ENCODE peak calls at places on chromosome 5, in ten cellular contexts. F is right lobe of liver; L is mesothelial cell of epicardium; K is CD8-positive, alpha-beta T cell; J is endothelial cell; Z is stomach; V is GM10248; T is GM23338; A is fibroblast of villous mesenchyme; D is astrocyte of the cerebellum. I is an unnamed sample.

GRCh38 chr5:157772077-157772613 is 28.6 kb downstream of the LSM11 start:
- DNase-seq in T (no peak), J (no peak), F (no peak), L (no peak), Z (no peak), V (no peak), K (no peak), A (no peak), D (no peak), I (no peak)

GRCh38 chr5:126108505-126108904 is 314.7 kb upstream of the GRAMD2B start:
- DNase-seq in V (no peak), K (no peak), L (no peak), Z (no peak), F (no peak), D (no peak), J (no peak), A (no peak), T (no peak), I (no peak)

GRCh38 chr5:159104058-159104651 is 4.4 kb upstream of the EBF1 start:
- DNase-seq in V (peak), F (peak), J (peak), K (no peak), Z (no peak), D (no peak), A (peak), L (no peak), T (peak), I (no peak)

GRCh38 chr5:158313027-158313738 is 454.2 kb upstream of the CLINT1 start:
- DNase-seq in V (no peak), L (no peak), J (no peak), D (no peak), T (peak), Z (no peak), A (no peak), F (no peak), K (no peak), I (no peak)

GRCh38 chr5:68419637-68420452 is 204.3 kb downstream of the PIK3R1 start:
- DNase-seq in D (no peak), K (no peak), J (no peak), V (no peak), L (no peak), T (no peak), A (peak), F (no peak), Z (no peak), I (no peak)

GRCh38 chr5:56319281-56320242 is 86.4 kb upstream of the ANKRD55 start:
- DNase-seq in J (no peak), L (no peak), A (peak), V (no peak), Z (no peak), F (no peak), T (no peak), D (no peak), K (no peak), I (no peak)

GRCh38 chr5:110441035-110441434 is 285.4 kb downstream of the TMEM232 start:
- DNase-seq in J (peak), A (peak), K (no peak), V (peak), F (no peak), T (peak), Z (no peak), D (peak), L (no peak), I (no peak)

GRCh38 chr5:146703499-146703898 is 175.1 kb downstream of the PPP2R2B start:
- DNase-seq in F (no peak), L (no peak), T (no peak), Z (no peak), V (no peak), J (no peak), A (no peak), D (no peak), K (no peak), I (no peak)

GRCh38 chr5:114305402-114306207 is 56.3 kb upstream of the KCNN2 start:
- DNase-seq in A (peak), D (peak), T (peak), L (no peak), J (peak), K (no peak), F (no peak), Z (no peak), V (peak), I (no peak)

GRCh38 chr5:1354491-1355033 is 9.7 kb upstream of the CLPTM1L start:
- DNase-seq in Z (no peak), L (no peak), A (no peak), V (no peak), K (no peak), J (no peak), D (no peak), F (no peak), T (no peak), I (no peak)

GRCh38 chr5:147427784-147428401 is 82.0 kb downstream of the DPYSL3 start:
- DNase-seq in L (no peak), K (no peak), J (no peak), T (no peak), D (no peak), Z (no peak), F (no peak), A (peak), V (no peak), I (no peak)

GRCh38 chr5:54996476-54996875 is 11.1 kb upstream of the ESM1 start:
- DNase-seq in F (no peak), A (no peak), K (no peak), L (no peak), V (no peak), D (peak), J (no peak), T (no peak), Z (no peak), I (no peak)

GRCh38 chr5:137155621-137156020 is 343.5 kb downstream of the SPOCK1 start:
- DNase-seq in T (no peak), J (no peak), A (no peak), K (no peak), Z (no peak), V (no peak), L (no peak), F (no peak), D (no peak), I (no peak)

DNA sequence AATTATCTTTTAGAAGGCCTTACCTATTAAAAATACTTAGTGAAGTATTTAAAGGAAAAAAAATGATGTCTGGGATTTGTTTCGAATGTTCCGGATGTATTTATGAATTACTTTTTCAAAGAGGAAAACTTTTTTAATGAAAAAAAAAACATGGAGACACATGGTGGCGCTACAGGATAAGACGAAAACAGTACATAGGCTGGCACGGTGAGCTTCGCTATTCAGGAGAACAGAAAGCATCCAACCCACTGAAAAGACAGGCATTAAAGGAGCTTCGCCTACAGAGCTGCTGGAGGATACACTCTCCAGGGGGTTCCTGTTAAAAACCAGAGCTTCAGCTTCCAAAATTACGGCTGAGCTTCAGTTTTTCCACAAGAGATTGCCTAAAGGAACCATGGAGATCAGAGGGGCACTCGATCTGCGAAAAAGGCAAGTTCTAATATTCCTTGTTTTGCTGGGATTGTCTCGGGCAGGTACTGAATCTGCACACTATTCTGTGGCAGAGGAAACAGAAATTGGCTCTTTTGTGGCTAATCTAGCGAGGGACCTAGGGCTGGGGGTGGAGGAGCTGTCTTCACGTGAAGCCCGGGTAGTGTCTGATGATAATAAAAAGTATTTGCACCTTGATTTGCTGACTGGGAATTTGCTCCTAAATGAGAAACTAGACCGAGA is at the start of gene PCDHB14:
- DNase-seq in J (peak), D (no peak), Z (no peak), K (no peak), A (peak), T (peak), F (no peak), L (no peak), V (no peak), I (no peak)
- TF ChIP-seq CTCF in J (peak), D (no peak), Z (no peak), K (no peak), A (peak), T (peak), F (peak), L (no peak), V (no peak), I (no peak)

GRCh38 chr5:135181653-135182052 is 147.6 kb upstream of the PITX1 start:
- DNase-seq in L (no peak), J (no peak), D (no peak), V (no peak), A (no peak), T (peak), K (no peak), Z (no peak), F (no peak), I (no peak)
- TF ChIP-seq CTCF in L (peak), J (peak), D (no peak), V (no peak), A (no peak), T (no peak), K (no peak), Z (no peak), F (no peak), I (no peak)

GRCh38 chr5:124808842-124809268 is 62.4 kb upstream of the ZNF608 start:
- DNase-seq in D (no peak), F (no peak), L (no peak), K (no peak), V (no peak), J (no peak), Z (no peak), T (no peak), A (no peak), I (no peak)

GRCh38 chr5:124806026-124806856 is 59.8 kb upstream of the ZNF608 start:
- DNase-seq in Z (peak), T (peak), L (peak), A (peak), J (no peak), K (no peak), D (peak), F (peak), V (no peak), I (peak)

GRCh38 chr5:124810420-124810819 is 64.0 kb upstream of the ZNF608 start:
- DNase-seq in D (no peak), T (no peak), F (no peak), A (no peak), K (no peak), V (no peak), J (no peak), Z (no peak), L (no peak), I (no peak)

GRCh38 chr5:124803617-124804331 is 57.3 kb upstream of the ZNF608 start:
- DNase-seq in J (no peak), F (no peak), D (no peak), V (no peak), Z (no peak), T (no peak), K (no peak), L (no peak), A (no peak), I (no peak)

DNA sequence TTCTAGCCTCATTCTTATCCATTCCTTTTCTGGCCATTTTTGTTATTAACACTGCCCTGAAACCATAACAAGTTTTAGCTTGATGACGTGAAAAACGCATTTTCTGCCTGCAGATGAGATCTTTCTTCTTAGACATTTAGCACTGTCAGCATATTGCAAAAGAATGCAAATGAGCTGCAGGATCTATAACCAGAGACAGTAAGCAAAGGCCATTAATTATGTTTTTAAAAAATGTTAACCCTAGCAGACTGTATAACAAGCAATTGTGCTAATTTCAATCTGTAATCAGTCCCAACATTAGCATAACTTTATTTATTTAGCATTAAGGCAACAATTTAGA is 60.4 kb upstream of the ZNF608 start:
- DNase-seq in F (no peak), L (no peak), Z (no peak), K (no peak), A (no peak), V (no peak), T (no peak), J (no peak), D (no peak), I (no peak)
- TF ChIP-seq CTCF in F (no peak), L (no peak), Z (no peak), K (no peak), A (no peak), V (no peak), T (no peak), J (no peak), D (no peak), I (no peak)

DNA sequence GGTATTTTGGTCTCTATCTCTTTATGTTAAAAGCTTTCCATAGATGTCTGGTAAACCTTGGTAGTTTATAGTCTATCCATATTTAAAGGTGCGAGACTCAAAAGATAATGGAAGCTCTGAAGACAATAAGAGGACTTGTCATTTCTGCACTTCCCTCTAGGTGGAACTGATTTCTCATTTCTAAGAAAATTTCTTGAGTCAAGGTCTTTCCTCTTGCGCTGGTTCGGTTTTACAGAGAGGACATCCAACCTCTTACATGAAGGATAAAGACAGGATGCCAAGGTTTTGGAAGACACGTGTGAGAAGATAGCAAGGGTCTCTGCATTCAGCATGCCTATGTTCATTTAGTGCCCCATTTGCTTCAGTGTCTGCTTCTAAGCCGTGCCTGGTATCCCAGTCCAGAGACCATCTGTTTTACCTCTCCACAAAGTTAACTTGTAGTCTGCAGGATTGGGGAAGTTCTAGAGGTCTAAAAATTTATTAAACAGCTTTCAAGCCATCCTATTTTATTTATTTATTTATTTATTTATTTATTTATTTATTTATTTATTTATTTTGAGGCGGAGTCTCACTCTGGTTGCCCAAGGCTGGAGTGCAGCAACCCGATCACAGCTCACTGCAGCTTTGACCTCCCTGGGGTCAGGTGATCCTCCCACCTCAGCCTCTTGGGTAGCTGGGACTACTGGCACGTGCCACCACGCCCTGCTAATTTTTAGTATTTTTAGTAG is 41.6 kb downstream of the KIAA1191 start:
- DNase-seq in T (peak), J (no peak), L (no peak), V (no peak), F (no peak), D (no peak), A (no peak), Z (no peak), K (no peak), I (no peak)
- TF ChIP-seq CTCF in T (peak), J (no peak), L (no peak), V (no peak), F (peak), D (peak), A (peak), Z (no peak), K (no peak), I (no peak)

GRCh38 chr5:175305251-175305650 is 138.7 kb downstream of the DRD1 start:
- DNase-seq in A (no peak), D (no peak), V (no peak), T (no peak), F (no peak), J (no peak), K (no peak), Z (no peak), L (no peak), I (no peak)

GRCh38 chr5:175306381-175306780 is 137.6 kb downstream of the DRD1 start:
- DNase-seq in J (no peak), T (no peak), F (no peak), K (no peak), D (no peak), L (no peak), A (no peak), Z (no peak), V (no peak), I (no peak)

GRCh38 chr5:175309218-175309617 is 134.8 kb downstream of the DRD1 start:
- DNase-seq in T (no peak), K (no peak), J (no peak), Z (no peak), A (no peak), D (no peak), V (no peak), F (no peak), L (no peak), I (no peak)
- TF ChIP-seq CTCF in T (no peak), K (no peak), J (no peak), Z (no peak), A (no peak), D (no peak), V (no peak), F (no peak), L (no peak), I (no peak)

GRCh38 chr5:57666582-57666981 is 184.0 kb upstream of the ACTBL2 start:
- DNase-seq in K (no peak), L (no peak), D (no peak), Z (no peak), F (no peak), T (no peak), J (no peak), V (no peak), A (no peak), I (no peak)

GRCh38 chr5:57676228-57677098 is 193.9 kb upstream of the ACTBL2 start:
- DNase-seq in L (no peak), T (no peak), Z (no peak), F (no peak), J (no peak), D (no peak), K (no peak), V (no peak), A (peak), I (no peak)

GRCh38 chr5:57677235-57677634 is 194.6 kb upstream of the ACTBL2 start:
- DNase-seq in Z (no peak), K (no peak), L (no peak), V (no peak), F (no peak), A (no peak), T (no peak), D (no peak), J (no peak), I (no peak)

GRCh38 chr5:57675236-57675635 is 192.6 kb upstream of the ACTBL2 start:
- DNase-seq in L (no peak), K (no peak), T (no peak), J (no peak), Z (no peak), A (no peak), V (no peak), D (no peak), F (no peak), I (no peak)

DNA sequence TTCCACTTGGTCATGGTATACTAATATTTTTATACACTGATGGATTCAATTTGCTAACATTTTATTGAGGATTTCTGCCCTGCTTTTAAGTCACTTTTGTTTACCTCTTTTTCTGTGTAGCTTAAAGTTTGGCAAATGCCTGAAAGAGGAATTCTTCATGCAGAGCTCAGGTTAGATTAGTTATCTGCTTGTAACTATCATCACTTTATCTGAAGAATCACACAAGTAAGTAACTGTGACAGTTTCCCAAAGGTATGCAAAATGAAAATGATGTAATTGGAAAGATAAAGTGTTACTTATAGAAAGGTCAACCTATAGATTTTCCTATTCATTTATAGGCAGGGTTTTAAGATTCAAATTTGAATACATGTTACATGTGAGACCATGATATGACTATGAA is 188.8 kb upstream of the ACTBL2 start:
- DNase-seq in Z (no peak), T (no peak), D (no peak), V (no peak), A (no peak), F (no peak), J (no peak), K (no peak), L (no peak), I (no peak)
- TF ChIP-seq CTCF in Z (no peak), T (no peak), D (no peak), V (no peak), A (no peak), F (no peak), J (no peak), K (no peak), L (no peak), I (no peak)

GRCh38 chr5:52870448-52870847 is 82.7 kb downstream of the ITGA1 start:
- DNase-seq in L (no peak), J (no peak), Z (no peak), F (no peak), A (peak), K (no peak), V (no peak), T (no peak), D (no peak), I (no peak)
- TF ChIP-seq CTCF in L (no peak), J (no peak), Z (no peak), F (no peak), A (no peak), K (no peak), V (no peak), T (no peak), D (no peak), I (no peak)

GRCh38 chr5:91126448-91126847 is 256.7 kb downstream of the ARRDC3 start:
- DNase-seq in A (peak), J (no peak), D (peak), T (no peak), Z (no peak), F (no peak), K (no peak), L (no peak), V (no peak), I (no peak)
- TF ChIP-seq CTCF in A (no peak), J (no peak), D (no peak), T (no peak), Z (no peak), F (no peak), K (no peak), L (no peak), V (no peak), I (no peak)

DNA sequence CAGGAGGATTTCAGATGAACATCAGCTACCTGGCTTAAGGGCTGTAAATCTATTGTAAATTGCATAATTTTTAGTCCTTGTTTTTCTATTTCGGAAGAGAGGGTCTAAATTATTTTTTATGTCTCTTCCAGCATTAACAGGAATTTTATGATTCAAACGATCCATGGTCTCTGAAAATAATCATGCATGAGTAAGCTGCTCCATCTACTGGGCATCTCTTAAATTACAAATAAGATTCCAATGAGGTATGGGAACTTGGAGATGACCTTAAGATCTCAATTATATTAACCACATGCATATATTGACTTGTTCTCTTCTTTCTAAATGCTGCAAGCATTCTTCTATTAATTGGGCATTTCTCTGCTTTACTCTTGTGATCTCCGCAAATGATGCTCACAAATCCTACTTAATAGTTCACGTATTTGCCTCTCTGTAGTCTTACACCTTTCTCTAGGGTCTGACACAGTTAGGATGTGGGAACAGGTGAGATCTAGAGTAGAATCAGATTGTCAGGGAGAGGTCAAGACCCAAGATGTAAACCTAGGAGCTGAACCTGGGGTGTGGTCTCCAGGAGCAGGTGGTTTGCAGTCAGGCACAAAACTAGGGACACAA is 86.9 kb downstream of the NUDT12 start:
- DNase-seq in Z (no peak), L (no peak), D (peak), J (no peak), F (no peak), A (peak), K (no peak), T (peak), V (peak), I (no peak)
- TF ChIP-seq CTCF in Z (peak), L (peak), D (peak), J (peak), F (peak), A (peak), K (peak), T (peak), V (peak), I (no peak)

I was measured in omental fat pad.